ENCODE peak calls at places on chromosomes 7 and 10, in nine cellular contexts. V is T-cell; K is stomach; P is RCC 7860; C is activated naive CD8-positive, alpha-beta T cell treated with anti-CD3 and anti-CD28 coated beads, Interleukin-2, amount 50 U/mL, for 16 hours; U is tibial artery; E is left colon; D is left cardiac atrium; J is psoas muscle. B is an unnamed sample.

GRCh38 chr7:135670179-135670578 is 7.9 kb downstream of the STMP1 start:
- DNase-seq in V (no peak), K (no peak), P (peak), C (no peak), U (no peak), E (no peak), D (no peak), J (no peak), B (no peak)

GRCh38 chr10:59847326-59847725 is 59.0 kb downstream of the CCDC6 start:
- DNase-seq in V (no peak), K (no peak), P (no peak), C (no peak), U (no peak), E (no peak), D (no peak), J (no peak), B (no peak)

GRCh38 chr10:98296514-98296913 is 28.5 kb upstream of the LOXL4 start:
- DNase-seq in V (no peak), K (no peak), P (no peak), C (no peak), U (no peak), E (no peak), D (no peak), J (no peak), B (no peak)

GRCh38 chr10:19111501-19112267 is 63.1 kb downstream of the MALRD1 start:
- DNase-seq in V (no peak), K (no peak), P (no peak), C (no peak), U (no peak), E (no peak), D (no peak), J (no peak), B (no peak)

GRCh38 chr10:44199991-44200655 is 184.8 kb downstream of the CXCL12 start:
- DNase-seq in V (no peak), K (no peak), P (no peak), C (no peak), U (no peak), E (no peak), D (no peak), J (no peak), B (no peak)

GRCh38 chr7:108368466-108368865 is 87.8 kb downstream of the NRCAM start:
- DNase-seq in V (no peak), K (no peak), P (no peak), C (no peak), U (no peak), E (no peak), D (no peak), J (no peak), B (no peak)

GRCh38 chr7:54986716-54987115 is 32.1 kb upstream of the EGFR start:
- DNase-seq in V (no peak), K (no peak), P (no peak), C (no peak), U (no peak), E (no peak), D (no peak), J (no peak), B (no peak)

GRCh38 chr7:158120751-158121150 is 466.9 kb downstream of the PTPRN2 start:
- DNase-seq in V (no peak), K (peak), P (no peak), C (no peak), U (no peak), E (no peak), D (no peak), J (peak), B (no peak)

GRCh38 chr10:127300868-127301321 is 104.5 kb upstream of the INSYN2A start:
- DNase-seq in V (no peak), K (peak), P (no peak), C (no peak), U (no peak), E (peak), D (no peak), J (no peak), B (no peak)

GRCh38 chr10:49157229-49157628 is 23.4 kb upstream of the FAM170B start:
- DNase-seq in V (no peak), K (no peak), P (no peak), C (no peak), U (no peak), E (no peak), D (no peak), J (no peak), B (no peak)

GRCh38 chr10:6173203-6173602 is 29.5 kb upstream of the PFKFB3 start:
- DNase-seq in V (peak), K (no peak), P (no peak), C (peak), U (no peak), E (peak), D (no peak), J (no peak), B (no peak)

GRCh38 chr7:158479021-158479679 is 108.5 kb downstream of the PTPRN2 start:
- DNase-seq in V (no peak), K (no peak), P (no peak), C (no peak), U (no peak), E (no peak), D (no peak), J (no peak), B (no peak)

GRCh38 chr10:34654211-34654610 is 160.9 kb downstream of the PARD3 start:
- DNase-seq in V (no peak), K (no peak), P (no peak), C (no peak), U (no peak), E (no peak), D (no peak), J (no peak), B (no peak)

GRCh38 chr10:22271786-22272185 is 44.4 kb upstream of the COMMD3 start:
- DNase-seq in V (no peak), K (no peak), P (no peak), C (no peak), U (no peak), E (no peak), D (no peak), J (no peak), B (no peak)

GRCh38 chr10:104809288-104810090 is 168.4 kb downstream of the SORCS3 start:
- DNase-seq in V (no peak), K (no peak), P (peak), C (no peak), U (no peak), E (no peak), D (no peak), J (no peak), B (no peak)

GRCh38 chr7:116395125-116395791 is 104.3 kb upstream of the CAV2 start:
- DNase-seq in V (no peak), K (no peak), P (peak), C (no peak), U (peak), E (no peak), D (no peak), J (no peak), B (no peak)

GRCh38 chr7:33862946-33863814 is 42.2 kb upstream of the BMPER start:
- DNase-seq in V (no peak), K (no peak), P (no peak), C (no peak), U (peak), E (no peak), D (peak), J (peak), B (no peak)

GRCh38 chr7:40733111-40733510 is 598.3 kb downstream of the SUGCT start:
- DNase-seq in V (no peak), K (no peak), P (peak), C (no peak), U (no peak), E (no peak), D (no peak), J (no peak), B (no peak)

GRCh38 chr10:133249094-133249780 is 11.6 kb downstream of the VENTX start:
- DNase-seq in V (no peak), K (no peak), P (no peak), C (no peak), U (no peak), E (no peak), D (no peak), J (no peak), B (no peak)

GRCh38 chr7:98234429-98235147 is 17.4 kb downstream of the TECPR1 start:
- DNase-seq in V (no peak), K (no peak), P (no peak), C (no peak), U (no peak), E (no peak), D (no peak), J (peak), B (no peak)

GRCh38 chr7:39609084-39609461 is 14.3 kb upstream of the RALA start:
- DNase-seq in V (no peak), K (no peak), P (peak), C (no peak), U (no peak), E (no peak), D (no peak), J (no peak), B (no peak)

GRCh38 chr7:143172354-143172753 is 10.9 kb upstream of the TAS2R39 start:
- DNase-seq in V (no peak), K (peak), P (no peak), C (no peak), U (no peak), E (peak), D (no peak), J (peak), B (peak)

GRCh38 chr10:7818295-7819125 is at the start of gene TAF3:
- DNase-seq in V (peak), K (peak), P (peak), C (peak), U (peak), E (peak), D (peak), J (peak), B (peak)

GRCh38 chr7:142796501-142797341 is 26.0 kb downstream of the PRSS2 start:
- DNase-seq in V (no peak), K (no peak), P (no peak), C (no peak), U (no peak), E (no peak), D (no peak), J (no peak), B (no peak)

GRCh38 chr10:96266118-96266770 is 5.1 kb downstream of the BLNK start:
- DNase-seq in V (no peak), K (no peak), P (no peak), C (no peak), U (no peak), E (no peak), D (no peak), J (no peak), B (no peak)

GRCh38 chr10:88033380-88033779 is 170.0 kb downstream of the PTEN start:
- DNase-seq in V (no peak), K (no peak), P (no peak), C (no peak), U (no peak), E (no peak), D (no peak), J (no peak), B (no peak)

GRCh38 chr10:76202777-76203176 is 771.4 kb downstream of the LRMDA start:
- DNase-seq in V (no peak), K (no peak), P (no peak), C (no peak), U (no peak), E (no peak), D (no peak), J (no peak), B (no peak)

GRCh38 chr7:112701456-112701855 is 88.7 kb downstream of the TMEM168 start:
- DNase-seq in V (no peak), K (no peak), P (no peak), C (no peak), U (no peak), E (peak), D (no peak), J (no peak), B (no peak)

GRCh38 chr10:119305860-119306513 is 98.6 kb downstream of the GRK5 start:
- DNase-seq in V (peak), K (peak), P (peak), C (peak), U (peak), E (peak), D (peak), J (peak), B (no peak)

B was measured in pancreas.